ENCODE peak calls at places on chromosome X, in six cellular contexts. One of them, this sample, is unnamed.

GRCh38 chrX:7059214-7059838 is 88.2 kb upstream of the STS start:
- DNase-seq in colonic mucosa: no peak
- DNase-seq in Panc1: no peak
- DNase-seq in cardiac muscle cell: no peak
- DNase-seq in GM23248: no peak
- DNase-seq in mammary epithelial cell: no peak
- DNase-seq in this sample: no peak

GRCh38 chrX:39808471-39808917 is 289.3 kb downstream of the BCOR start:
- DNase-seq in colonic mucosa: no peak
- DNase-seq in Panc1: no peak
- DNase-seq in cardiac muscle cell: peak; percentile 86
- DNase-seq in GM23248: peak; percentile 78
- DNase-seq in mammary epithelial cell: peak; percentile 11
- DNase-seq in this sample: no peak

GRCh38 chrX:47218920-47219815 is 687 bp downstream of the CDK16 start:
- DNase-seq in colonic mucosa: peak; percentile 69
- DNase-seq in Panc1: no peak
- DNase-seq in cardiac muscle cell: peak; percentile 9
- DNase-seq in GM23248: peak; percentile 47
- DNase-seq in mammary epithelial cell: no peak
- DNase-seq in this sample: peak; percentile 13

GRCh38 chrX:88202149-88202548 is 544.9 kb upstream of the CPXCR1 start:
- DNase-seq in colonic mucosa: no peak
- DNase-seq in Panc1: no peak
- DNase-seq in cardiac muscle cell: no peak
- DNase-seq in GM23248: no peak
- DNase-seq in mammary epithelial cell: no peak
- DNase-seq in this sample: no peak

GRCh38 chrX:16160729-16161128 is 6.6 kb upstream of the MAGEB17 start:
- DNase-seq in colonic mucosa: no peak
- DNase-seq in Panc1: no peak
- DNase-seq in cardiac muscle cell: peak; percentile 56
- DNase-seq in GM23248: peak; percentile 81
- DNase-seq in mammary epithelial cell: peak; percentile 85
- DNase-seq in this sample: no peak

GRCh38 chrX:17535229-17535628 is 160.2 kb downstream of the NHS start:
- DNase-seq in colonic mucosa: peak; percentile 43
- DNase-seq in Panc1: no peak
- DNase-seq in cardiac muscle cell: peak; percentile 47
- DNase-seq in GM23248: peak; percentile 29
- DNase-seq in mammary epithelial cell: peak; percentile 32
- DNase-seq in this sample: peak; percentile 3

GRCh38 chrX:130378008-130378669 is 7.3 kb downstream of the GPR119 start:
- DNase-seq in colonic mucosa: no peak
- DNase-seq in Panc1: no peak
- DNase-seq in cardiac muscle cell: no peak
- DNase-seq in GM23248: no peak
- DNase-seq in mammary epithelial cell: no peak
- DNase-seq in this sample: no peak

GRCh38 chrX:38973327-38973726 is 172.1 kb downstream of the MID1IP1 start:
- DNase-seq in colonic mucosa: no peak
- DNase-seq in Panc1: no peak
- DNase-seq in cardiac muscle cell: peak; percentile 64
- DNase-seq in GM23248: peak; percentile 3
- DNase-seq in mammary epithelial cell: no peak
- DNase-seq in this sample: no peak

GRCh38 chrX:11461181-11462001 is 168.2 kb downstream of the AMELX start:
- DNase-seq in colonic mucosa: no peak
- DNase-seq in Panc1: no peak
- DNase-seq in cardiac muscle cell: peak; percentile 81
- DNase-seq in GM23248: peak; percentile 45
- DNase-seq in mammary epithelial cell: no peak
- DNase-seq in this sample: no peak

GRCh38 chrX:150690126-150690525 is 3.1 kb upstream of the MTMR1 start:
- DNase-seq in colonic mucosa: no peak
- DNase-seq in Panc1: no peak
- DNase-seq in cardiac muscle cell: peak; percentile 74
- DNase-seq in GM23248: peak; percentile 91
- DNase-seq in mammary epithelial cell: peak; percentile 89
- DNase-seq in this sample: no peak

GRCh38 chrX:23901065-23901464 is 6.7 kb downstream of the APOO start:
- DNase-seq in colonic mucosa: no peak
- DNase-seq in Panc1: no peak
- DNase-seq in cardiac muscle cell: peak; percentile 68
- DNase-seq in GM23248: peak; percentile 84
- DNase-seq in mammary epithelial cell: peak; percentile 97
- DNase-seq in this sample: no peak

GRCh38 chrX:136954930-136955329 is 74.4 kb upstream of the RBMX start:
- DNase-seq in colonic mucosa: no peak
- DNase-seq in Panc1: peak; percentile 7
- DNase-seq in cardiac muscle cell: peak; percentile 55
- DNase-seq in GM23248: peak; percentile 59
- DNase-seq in mammary epithelial cell: peak; percentile 6
- DNase-seq in this sample: no peak

GRCh38 chrX:48833531-48834138 is 1.8 kb downstream of the PCSK1N start:
- DNase-seq in colonic mucosa: no peak
- DNase-seq in Panc1: no peak
- DNase-seq in cardiac muscle cell: no peak
- DNase-seq in GM23248: no peak
- DNase-seq in mammary epithelial cell: no peak
- DNase-seq in this sample: no peak

GRCh38 chrX:139532834-139533233 is 2.3 kb downstream of the F9 start:
- DNase-seq in colonic mucosa: no peak
- DNase-seq in Panc1: no peak
- DNase-seq in cardiac muscle cell: no peak
- DNase-seq in GM23248: no peak
- DNase-seq in mammary epithelial cell: no peak
- DNase-seq in this sample: no peak

GRCh38 chrX:48714573-48714972 is 18.0 kb downstream of the SUV39H1 start:
- DNase-seq in colonic mucosa: no peak
- DNase-seq in Panc1: no peak
- DNase-seq in cardiac muscle cell: no peak
- DNase-seq in GM23248: peak; percentile 56
- DNase-seq in mammary epithelial cell: no peak
- DNase-seq in this sample: peak; percentile 50

DNA sequence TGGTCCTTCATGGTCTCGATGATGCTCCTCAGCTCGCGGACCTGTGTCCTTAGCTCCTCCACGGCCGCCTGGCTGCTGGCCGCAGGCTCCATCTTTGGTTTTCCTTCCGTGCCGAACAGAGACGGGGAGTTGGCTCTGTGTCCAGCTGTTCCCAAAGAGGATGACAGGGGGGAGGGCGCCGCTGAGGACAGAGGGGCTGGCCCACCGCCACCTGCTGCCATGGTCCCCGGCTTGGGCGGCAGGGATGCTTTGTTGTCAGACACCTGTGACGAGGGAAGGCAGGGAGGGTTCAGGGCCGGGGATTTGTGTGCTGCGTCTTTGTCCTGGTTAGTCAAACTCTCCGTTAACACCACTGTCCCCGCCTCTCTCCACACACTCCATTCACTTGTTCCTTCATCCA is 26.6 kb upstream of the MAP3K15 start:
- DNase-seq in colonic mucosa: no peak
- DNase-seq in Panc1: no peak
- DNase-seq in cardiac muscle cell: no peak
- DNase-seq in GM23248: no peak
- DNase-seq in mammary epithelial cell: no peak
- DNase-seq in this sample: no peak
- H3K36me3 ChIP-seq in colonic mucosa: no peaks in the 10 kb centered on the region
- H3K36me3 ChIP-seq in Panc1: no peaks in the 10 kb centered on the region
- H3K36me3 ChIP-seq in cardiac muscle cell: no peaks in the 10 kb centered on the region
- H3K36me3 ChIP-seq in GM23248: no peaks in the 10 kb centered on the region
- H3K36me3 ChIP-seq in mammary epithelial cell: peaks cover 6% of the 10 kb centered on the region
- H3K36me3 ChIP-seq in this sample: peaks cover 41% of the 10 kb centered on the region

GRCh38 chrX:19839770-19840254 is 47.6 kb downstream of the SH3KBP1 start:
- DNase-seq in colonic mucosa: no peak
- DNase-seq in Panc1: no peak
- DNase-seq in cardiac muscle cell: no peak
- DNase-seq in GM23248: no peak
- DNase-seq in mammary epithelial cell: peak; percentile 46
- DNase-seq in this sample: peak; percentile 57
- H3K4me1 ChIP-seq in colonic mucosa: no peaks in the 10 kb centered on the region
- H3K4me1 ChIP-seq in Panc1: no peaks in the 10 kb centered on the region
- H3K4me1 ChIP-seq in cardiac muscle cell: no peaks in the 10 kb centered on the region
- H3K4me1 ChIP-seq in GM23248: no peaks in the 10 kb centered on the region
- H3K4me1 ChIP-seq in mammary epithelial cell: no peaks in the 10 kb centered on the region
- H3K4me1 ChIP-seq in this sample: peaks cover 55% of the 10 kb centered on the region

GRCh38 chrX:41351923-41352322 is 18.0 kb downstream of the DDX3X start:
- DNase-seq in colonic mucosa: no peak
- DNase-seq in Panc1: no peak
- DNase-seq in cardiac muscle cell: no peak
- DNase-seq in GM23248: no peak
- DNase-seq in mammary epithelial cell: no peak
- DNase-seq in this sample: peak; percentile 17

GRCh38 chrX:41350976-41351569 is 17.1 kb downstream of the DDX3X start:
- DNase-seq in colonic mucosa: no peak
- DNase-seq in Panc1: no peak
- DNase-seq in cardiac muscle cell: no peak
- DNase-seq in GM23248: peak; percentile 22
- DNase-seq in mammary epithelial cell: no peak
- DNase-seq in this sample: no peak

GRCh38 chrX:41352329-41352801 is 18.4 kb downstream of the DDX3X start:
- DNase-seq in colonic mucosa: no peak
- DNase-seq in Panc1: no peak
- DNase-seq in cardiac muscle cell: no peak
- DNase-seq in GM23248: no peak
- DNase-seq in mammary epithelial cell: peak; percentile 74
- DNase-seq in this sample: no peak

GRCh38 chrX:41348551-41348950 is 14.6 kb downstream of the DDX3X start:
- DNase-seq in colonic mucosa: no peak
- DNase-seq in Panc1: no peak
- DNase-seq in cardiac muscle cell: no peak
- DNase-seq in GM23248: no peak
- DNase-seq in mammary epithelial cell: no peak
- DNase-seq in this sample: no peak

DNA sequence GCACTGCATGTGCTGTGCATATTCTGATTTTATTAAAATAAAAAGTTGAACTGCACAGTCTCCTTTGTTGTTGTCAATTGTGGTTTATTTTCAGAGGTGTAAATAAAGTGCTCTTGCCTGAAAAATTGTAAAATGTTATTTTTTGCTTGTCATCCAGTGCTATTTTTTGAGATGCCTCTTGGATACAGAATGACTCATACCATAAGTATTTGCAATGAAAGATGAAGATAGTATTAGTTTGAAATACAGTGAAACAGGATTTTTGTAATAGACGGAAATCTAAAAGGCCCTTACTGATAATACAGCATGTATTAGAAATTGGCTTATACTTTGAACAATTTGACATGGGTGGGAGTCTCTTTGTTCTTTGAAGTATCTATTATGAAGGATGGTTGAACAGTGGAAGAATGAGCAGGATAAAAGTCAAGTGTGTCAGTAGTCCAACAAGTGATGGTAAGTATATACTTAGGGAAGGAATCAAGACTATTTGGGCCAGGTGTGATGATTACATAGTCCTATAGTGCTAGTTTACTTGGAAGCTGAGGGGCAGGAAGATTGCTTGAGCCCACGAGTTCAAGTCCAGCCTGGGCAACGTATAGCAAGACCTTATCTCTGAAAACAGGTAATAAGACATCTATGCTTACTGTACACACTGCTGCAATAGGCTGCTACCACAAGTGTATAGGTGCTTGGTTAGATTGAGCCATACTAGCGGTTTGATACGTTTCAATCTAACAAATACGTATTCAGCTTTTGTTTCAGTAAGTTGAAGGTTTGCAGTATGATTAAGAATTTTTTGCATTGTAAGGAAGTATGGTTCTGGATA is 16.4 kb downstream of the DDX3X start:
- DNase-seq in colonic mucosa: no peak
- DNase-seq in Panc1: no peak
- DNase-seq in cardiac muscle cell: peak; percentile 29
- DNase-seq in GM23248: peak; percentile 45
- DNase-seq in mammary epithelial cell: no peak
- DNase-seq in this sample: no peak
- H3K36me3 ChIP-seq in colonic mucosa: peaks cover 20% of the 10 kb centered on the region
- H3K36me3 ChIP-seq in Panc1: peaks cover 18% of the 10 kb centered on the region
- H3K36me3 ChIP-seq in cardiac muscle cell: peaks cover 43% of the 10 kb centered on the region
- H3K36me3 ChIP-seq in GM23248: peaks cover 48% of the 10 kb centered on the region
- H3K36me3 ChIP-seq in mammary epithelial cell: peaks cover 33% of the 10 kb centered on the region
- H3K36me3 ChIP-seq in this sample: peaks cover 33% of the 10 kb centered on the region

DNA sequence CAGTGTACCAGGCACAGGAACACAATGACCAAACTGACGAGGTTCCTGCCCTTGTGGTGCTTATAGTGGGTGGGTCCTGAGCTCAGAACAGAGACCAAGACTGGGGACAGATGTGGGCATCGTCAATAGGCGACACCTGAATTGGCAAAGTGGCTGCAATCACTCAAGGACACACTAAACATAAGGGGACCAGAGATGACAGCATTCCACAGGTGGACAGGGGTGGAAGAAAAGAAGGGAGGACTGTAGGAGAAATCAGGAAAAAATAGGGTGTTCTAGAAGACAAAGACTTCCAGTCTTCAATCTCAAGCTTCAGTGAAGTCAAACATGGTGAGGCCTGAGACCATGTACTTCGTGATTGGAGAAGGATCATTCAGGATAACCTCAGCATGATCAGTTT is 5.8 kb downstream of the SH3KBP1 start:
- DNase-seq in colonic mucosa: no peak
- DNase-seq in Panc1: no peak
- DNase-seq in cardiac muscle cell: no peak
- DNase-seq in GM23248: no peak
- DNase-seq in mammary epithelial cell: no peak
- DNase-seq in this sample: no peak
- H3K4me1 ChIP-seq in colonic mucosa: no peaks in the 10 kb centered on the region
- H3K4me1 ChIP-seq in Panc1: no peaks in the 10 kb centered on the region
- H3K4me1 ChIP-seq in cardiac muscle cell: no peaks in the 10 kb centered on the region
- H3K4me1 ChIP-seq in GM23248: peaks cover 17% of the 10 kb centered on the region
- H3K4me1 ChIP-seq in mammary epithelial cell: peaks cover 3% of the 10 kb centered on the region
- H3K4me1 ChIP-seq in this sample: peaks cover 36% of the 10 kb centered on the region

This sample was measured in CD4-positive, alpha-beta memory T cell.